ENCODE peak calls at places on chromosomes 6 and 20, in four cellular contexts. T is WTC11, G is HepG2, F is K562. X is an unnamed sample.

GRCh38 chr6:131914234-131914633 is 36.9 kb downstream of the CCN2 start:
- DNase-seq in F (no peak), T (no peak), G (no peak), X (no peak)

GRCh38 chr6:34792605-34793500 is 970 bp downstream of the BLTP3A start:
- DNase-seq in T (peak; percentile 25), F (no peak), G (peak; percentile 57), X (peak; percentile 31)

GRCh38 chr6:144156334-144156733 is 6.0 kb downstream of the STX11 start:
- DNase-seq in F (no peak), G (no peak), T (no peak), X (no peak)

GRCh38 chr6:45843848-45844521 is 171.7 kb downstream of the CLIC5 start:
- DNase-seq in T (no peak), F (no peak), G (peak; percentile 4), X (no peak)

GRCh38 chr6:118298476-118298875 is 249.6 kb upstream of the PLN start:
- DNase-seq in F (no peak), T (no peak), G (no peak), X (no peak)

GRCh38 chr6:139153876-139154275 is 19.0 kb downstream of the HECA start:
- DNase-seq in F (no peak), T (no peak), G (no peak), X (no peak)

GRCh38 chr6:53934013-53934412 is 139.2 kb downstream of the LRRC1 start:
- DNase-seq in T (no peak), G (no peak), F (no peak), X (no peak)

GRCh38 chr6:72850469-72850868 is 228.6 kb downstream of the KCNQ5 start:
- DNase-seq in T (no peak), G (no peak), F (no peak), X (no peak)

GRCh38 chr6:162249907-162250642 is 477.5 kb downstream of the PRKN start:
- DNase-seq in G (peak; percentile 67), T (no peak), F (no peak), X (no peak)

GRCh38 chr6:16764188-16764950 is 3.1 kb upstream of the ATXN1 start:
- DNase-seq in F (no peak), G (peak; percentile 53), T (no peak), X (no peak)

GRCh38 chr6:17397764-17398194 is 4.4 kb downstream of the CAP2 start:
- DNase-seq in T (no peak), F (no peak), G (no peak), X (no peak)

GRCh38 chr6:134605034-134605433 is 287.1 kb upstream of the SGK1 start:
- DNase-seq in F (no peak), T (no peak), G (no peak), X (no peak)

GRCh38 chr6:106056738-106057390 is 29.3 kb upstream of the PRDM1 start:
- DNase-seq in T (no peak), G (no peak), F (no peak), X (no peak)

GRCh38 chr6:126052485-126052884 is 66.1 kb downstream of the TRMT11 start:
- DNase-seq in T (no peak), G (no peak), F (no peak), X (no peak)

GRCh38 chr6:45647341-45648138 is 269.8 kb upstream of the SUPT3H start:
- DNase-seq in T (no peak), G (no peak), F (no peak), X (no peak)

GRCh38 chr20:9444921-9445320 is 69.5 kb upstream of the LAMP5 start:
- DNase-seq in F (no peak), G (no peak), T (no peak), X (no peak)

GRCh38 chr20:9440891-9441290 is 73.5 kb upstream of the LAMP5 start:
- DNase-seq in T (no peak), F (no peak), G (no peak), X (no peak)

GRCh38 chr20:9441948-9442347 is 72.4 kb upstream of the LAMP5 start:
- DNase-seq in F (no peak), G (no peak), T (no peak), X (no peak)

GRCh38 chr20:9439806-9440205 is 74.6 kb upstream of the LAMP5 start:
- DNase-seq in T (no peak), F (no peak), G (no peak), X (no peak)

DNA sequence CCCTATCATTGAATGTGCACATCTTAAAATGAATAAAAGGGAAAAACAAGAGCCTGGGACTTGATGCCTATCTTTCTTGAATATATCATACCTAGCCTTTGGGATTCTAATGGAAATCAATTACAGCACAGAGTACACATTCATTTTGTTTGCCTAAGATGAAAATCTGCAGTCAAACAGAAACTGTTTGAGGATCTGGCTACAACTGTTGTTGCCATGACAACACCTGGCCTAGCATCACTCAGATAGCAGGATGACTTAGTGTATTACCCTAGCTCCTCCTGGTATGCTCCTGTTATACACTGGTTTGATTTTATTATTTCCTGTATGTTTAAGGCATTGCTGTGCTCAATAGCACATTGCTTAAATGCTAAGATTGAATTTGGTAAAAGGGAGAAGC is 71.5 kb upstream of the LAMP5 start:
- DNase-seq in F (no peak), T (no peak), G (peak; percentile 39), X (no peak)
- TF ChIP-seq ELF4 in F (no peak), T (no peak), G (no peak), X (no peak)

DNA sequence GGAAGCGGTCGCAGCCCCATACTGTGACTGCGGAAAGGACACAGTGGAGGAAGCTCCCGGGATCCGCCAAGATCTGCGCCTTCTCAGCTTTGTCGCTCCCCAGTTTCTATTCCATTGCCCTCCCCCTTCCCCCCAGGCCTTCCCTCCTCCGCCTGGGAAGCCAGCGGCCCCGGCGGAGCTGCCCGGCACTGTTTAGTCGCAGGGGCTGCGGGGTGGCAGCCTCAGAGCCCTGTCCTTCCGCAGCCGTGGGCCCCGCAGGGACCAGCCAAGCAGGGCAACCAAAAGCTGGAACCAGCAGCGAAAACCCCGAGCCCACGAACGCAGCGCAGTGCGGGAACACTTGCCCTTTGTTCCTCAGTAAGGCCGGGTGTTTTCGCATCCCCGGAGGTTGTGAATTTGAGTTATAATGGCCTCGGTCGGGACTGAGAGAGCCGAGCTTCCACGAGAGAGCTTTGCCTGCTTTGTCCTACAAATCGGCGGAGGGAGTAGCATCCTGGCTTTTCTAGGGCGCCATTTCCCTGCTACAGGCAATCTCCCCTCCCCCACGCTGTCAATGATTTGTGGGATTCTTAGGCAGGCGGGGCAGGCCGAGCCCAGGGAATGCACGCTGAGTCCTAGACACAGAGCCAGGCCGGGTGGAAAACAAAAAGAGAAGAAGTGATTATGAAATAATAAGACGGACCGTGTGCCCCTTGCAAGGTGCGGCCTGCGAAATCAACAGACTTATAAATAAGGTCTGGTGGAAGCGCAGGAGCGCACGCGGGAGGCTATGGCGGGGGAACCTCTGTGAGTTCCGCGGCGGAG is 4.0 kb upstream of the TUBB2B start:
- DNase-seq in G (peak; percentile 80), T (peak; percentile 70), F (no peak), X (peak; percentile 72)
- TF ChIP-seq ELF4 in G (peak; percentile 41), T (no peak), F (no peak), X (no peak)

GRCh38 chr6:169724554-169725269 is 412 bp upstream of the PHF10 start:
- DNase-seq in F (peak; percentile 92), T (peak; percentile 72), G (peak; percentile 61), X (peak; percentile 75)
- TF ChIP-seq ELF4 in F (no peak), T (no peak), G (no peak), X (no peak)

DNA sequence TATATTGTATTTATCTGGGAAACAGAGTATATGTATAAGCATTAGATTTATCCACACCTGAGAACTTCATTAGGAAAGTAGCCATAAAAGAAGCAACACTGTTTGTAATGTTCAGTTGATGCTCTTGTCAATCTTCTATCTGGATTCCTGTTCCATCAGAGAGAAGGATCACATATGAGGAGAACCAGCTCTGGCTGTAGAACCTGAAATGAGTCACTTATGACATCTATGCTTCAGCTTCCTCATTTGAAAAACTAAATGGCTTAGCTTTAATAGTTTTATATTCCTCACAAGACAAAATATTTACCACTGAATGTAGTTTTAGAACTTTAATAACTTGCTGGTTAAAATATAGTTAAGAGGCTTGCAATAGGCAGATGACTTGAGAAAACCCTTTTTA is 144.7 kb downstream of the TASP1 start:
- DNase-seq in F (no peak), T (no peak), G (no peak), X (no peak)
- TF ChIP-seq ELF4 in F (no peak), T (no peak), G (no peak), X (no peak)

DNA sequence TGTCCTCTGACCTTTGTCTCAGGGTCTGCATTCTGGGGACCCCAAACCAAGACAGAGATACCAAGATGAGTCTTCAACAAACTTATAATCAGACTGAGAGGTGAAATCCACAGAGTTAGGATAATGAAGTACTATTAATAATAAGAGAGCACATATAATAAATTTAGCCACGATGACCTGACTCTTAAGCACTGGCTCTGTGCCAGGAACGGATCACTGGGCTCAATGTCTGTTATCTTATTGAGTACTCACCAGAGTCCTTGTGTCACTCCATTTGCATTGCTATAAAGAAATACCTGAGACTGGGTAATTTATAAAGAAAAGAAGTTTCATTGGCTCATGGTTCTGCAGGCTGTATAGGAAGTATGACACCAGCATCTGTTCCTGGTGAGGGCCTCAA is 18.9 kb upstream of the ITPR3 start:
- DNase-seq in G (no peak), F (no peak), T (no peak), X (no peak)
- TF ChIP-seq ELF4 in G (no peak), F (no peak), T (no peak), X (no peak)

GRCh38 chr6:156633291-156633690 is 143.9 kb upstream of the ARID1B start:
- DNase-seq in F (no peak), G (no peak), T (no peak), X (no peak)

GRCh38 chr6:156630613-156631302 is 146.4 kb upstream of the ARID1B start:
- DNase-seq in T (no peak), F (no peak), G (peak; percentile 21), X (no peak)

GRCh38 chr6:156634971-156635371 is 142.2 kb upstream of the ARID1B start:
- DNase-seq in T (no peak), F (no peak), G (no peak), X (no peak)

GRCh38 chr6:156638581-156638980 is 138.6 kb upstream of the ARID1B start:
- DNase-seq in T (no peak), F (no peak), G (no peak), X (no peak)

GRCh38 chr6:156634048-156634447 is 143.1 kb upstream of the ARID1B start:
- DNase-seq in G (no peak), T (no peak), F (no peak), X (no peak)
- TF ChIP-seq ELF4 in G (no peak), T (no peak), F (no peak), X (no peak)

X was measured in HEK293T.